ENCODE peak calls at places on chromosomes 16 and 17, in four cellular contexts. C, Q, V and K are unnamed samples. For H3K36me3, the result is how much of the 10 kb centered on the place peaks cover.

GRCh38 chr17:83162035-83162745 is 82.8 kb downstream of the METRNL start:
- DNase-seq in Q (no peak), C (no peak), V (no peak), K (no peak)

GRCh38 chr17:44039829-44040635 is 25.3 kb upstream of the TMEM101 start:
- DNase-seq in C (peak), Q (no peak), V (no peak), K (no peak)

GRCh38 chr17:45431531-45432404 is 902 bp downstream of the ARHGAP27 start:
- DNase-seq in V (no peak), C (peak), Q (peak), K (peak)

GRCh38 chr17:69709441-69709840 is 294.9 kb downstream of the MAP2K6 start:
- DNase-seq in Q (no peak), V (no peak), C (no peak), K (no peak)

GRCh38 chr17:80785477-80786178 is 206.0 kb upstream of the CHMP6 start:
- DNase-seq in V (no peak), C (no peak), Q (no peak), K (no peak)

GRCh38 chr17:57242148-57242547 is 14.2 kb upstream of the MSI2 start:
- DNase-seq in C (no peak), V (no peak), Q (no peak), K (no peak)

GRCh38 chr17:67636312-67636711 is 81.4 kb upstream of the NOL11 start:
- DNase-seq in V (no peak), Q (no peak), C (no peak), K (no peak)

GRCh38 chr17:77366558-77367245 is 225.9 kb downstream of the SEC14L1 start:
- DNase-seq in Q (peak), C (peak), V (no peak), K (peak)

GRCh38 chr17:8002646-8003593 is 505 bp downstream of the GUCY2D start:
- DNase-seq in V (no peak), C (no peak), Q (no peak), K (no peak)

GRCh38 chr17:83083368-83084201 is 4.2 kb downstream of the METRNL start:
- DNase-seq in V (no peak), C (peak), Q (no peak), K (no peak)

GRCh38 chr16:52573365-52574104 is 26.6 kb upstream of the TOX3 start:
- DNase-seq in Q (peak), C (no peak), V (no peak), K (no peak)

GRCh38 chr17:15475620-15476354 is 8.4 kb upstream of the CDRT4 start:
- DNase-seq in C (peak), Q (no peak), V (no peak), K (no peak)

GRCh38 chr17:41773190-41773588 is 13.3 kb downstream of the JUP start:
- DNase-seq in V (no peak), C (peak), Q (peak), K (no peak)

GRCh38 chr17:74601944-74602572 is 10.0 kb upstream of the CD300LD start:
- DNase-seq in Q (peak), C (peak), V (no peak), K (no peak)

GRCh38 chr17:57866723-57867122 is 16.9 kb upstream of the MRPS23 start:
- DNase-seq in V (no peak), Q (no peak), C (no peak), K (no peak)

GRCh38 chr17:39069114-39069756 is 82.2 kb downstream of the PLXDC1 start:
- DNase-seq in C (peak), V (no peak), Q (no peak), K (no peak)

GRCh38 chr16:7399296-7399695 is 66.7 kb downstream of the RBFOX1 start:
- DNase-seq in V (no peak), Q (no peak), C (no peak), K (no peak)

GRCh38 chr17:79728908-79729471 is 1.8 kb upstream of the ENPP7 start:
- DNase-seq in C (no peak), V (no peak), Q (no peak), K (peak)

GRCh38 chr17:79729761-79730160 is 982 bp upstream of the ENPP7 start:
- DNase-seq in Q (no peak), C (no peak), V (no peak), K (no peak)

GRCh38 chr17:79730769-79731483 is at the start of gene ENPP7:
- DNase-seq in C (no peak), Q (no peak), V (no peak), K (no peak)

GRCh38 chr17:79730437-79730768 is 340 bp upstream of the ENPP7 start:
- DNase-seq in C (no peak), Q (no peak), V (no peak), K (no peak)

GRCh38 chr17:79728169-79728907 is 2.4 kb upstream of the ENPP7 start:
- DNase-seq in Q (peak), V (peak), C (peak), K (peak)
- TF ChIP-seq POLR2A in Q (no peak), V (no peak), C (no peak), K (no peak)

DNA sequence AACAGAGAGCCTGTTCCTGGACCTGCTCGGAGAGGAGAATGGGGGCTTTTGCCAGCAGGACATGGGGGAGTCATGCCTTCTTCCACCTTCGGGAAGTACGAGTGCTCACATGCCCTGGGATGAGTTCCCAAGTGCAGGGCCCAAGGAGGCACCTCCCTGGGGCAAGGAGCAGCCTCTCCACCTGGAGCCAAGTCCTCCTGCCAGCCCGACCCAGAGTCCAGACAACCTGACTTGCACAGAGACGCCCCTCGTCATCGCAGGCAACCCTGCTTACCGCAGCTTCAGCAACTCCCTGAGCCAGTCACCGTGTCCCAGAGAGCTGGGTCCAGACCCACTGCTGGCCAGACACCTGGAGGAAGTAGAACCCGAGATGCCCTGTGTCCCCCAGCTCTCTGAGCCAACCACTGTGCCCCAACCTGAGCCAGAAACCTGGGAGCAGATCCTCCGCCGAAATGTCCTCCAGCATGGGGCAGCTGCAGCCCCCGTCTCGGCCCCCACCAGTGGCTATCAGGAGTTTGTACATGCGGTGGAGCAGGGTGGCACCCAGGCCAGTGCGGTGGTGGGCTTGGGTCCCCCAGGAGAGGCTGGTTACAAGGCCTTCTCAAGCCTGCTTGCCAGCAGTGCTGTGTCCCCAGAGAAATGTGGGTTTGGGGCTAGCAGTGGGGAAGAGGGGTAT is 39.3 kb upstream of the IL21R start:
- DNase-seq in C (no peak), Q (no peak), V (no peak), K (no peak)
- H3K36me3 ChIP-seq in C (half or more), Q (under half), V (under half), K (under half)

DNA sequence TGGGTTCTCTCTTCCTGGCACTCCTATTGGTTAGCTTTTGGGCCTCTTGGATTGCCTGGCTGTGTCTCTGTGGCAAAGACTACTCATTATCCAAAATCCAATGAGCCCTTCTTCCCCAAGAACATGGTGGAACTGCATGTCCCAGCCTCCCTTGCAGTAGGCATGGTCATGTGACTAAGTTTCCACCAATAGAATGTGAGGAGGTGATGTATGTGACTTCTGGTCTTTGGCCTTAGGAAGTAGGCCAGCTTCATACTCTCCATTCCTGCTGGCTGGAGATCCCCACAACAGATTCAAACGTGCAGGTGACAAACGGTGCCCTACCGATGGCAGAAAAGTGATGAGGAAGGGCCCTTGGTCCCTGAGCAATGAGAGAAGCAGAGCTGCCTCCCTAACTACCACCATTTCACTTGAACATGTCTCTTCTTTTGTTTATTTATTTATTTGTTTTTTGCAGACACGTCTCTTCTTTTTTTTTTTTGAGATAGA is 17.3 kb upstream of the SPN start:
- DNase-seq in Q (no peak), C (no peak), V (no peak), K (no peak)
- TF ChIP-seq POLR2A in Q (no peak), C (no peak), V (no peak), K (no peak)

DNA sequence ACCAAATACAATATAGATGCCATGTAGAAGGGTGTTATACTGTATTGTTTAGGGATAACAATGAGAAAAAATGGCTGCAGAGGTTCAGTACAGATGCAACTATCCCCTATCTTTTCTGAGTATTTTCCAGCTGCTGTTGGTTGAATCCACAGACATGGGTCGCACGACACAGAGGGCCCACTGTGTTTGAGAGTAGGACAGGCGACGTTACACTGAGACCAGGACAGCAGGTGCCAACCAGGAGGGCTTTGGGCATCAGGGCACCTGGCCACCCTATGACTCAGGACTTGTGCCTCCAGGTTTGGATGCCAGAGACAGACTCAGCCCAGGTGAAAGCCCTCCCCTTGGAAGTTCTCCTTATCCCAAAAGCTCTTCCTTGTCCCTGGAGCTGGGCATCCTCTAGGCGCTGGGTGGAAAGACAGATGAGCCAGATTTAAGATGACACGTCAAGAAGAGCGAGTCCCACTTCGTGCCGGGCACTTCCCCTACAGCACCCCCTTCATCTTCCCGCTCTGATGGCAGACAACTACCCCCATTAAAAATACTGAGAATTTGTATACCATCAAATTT is 30.8 kb downstream of the TNFRSF13B start:
- DNase-seq in C (no peak), V (no peak), Q (no peak), K (peak)
- H3K36me3 ChIP-seq in C (under half), V (under half), Q (under half), K (under half)